ENCODE peak calls at places on chromosomes 1 and 21, in nine cellular contexts. D is GM23248, C is fibroblast of lung, B is endothelial cell of umbilical vein, Y is K562, G is OCI-LY7, H is SK-N-SH, I is PC-3, A is GM23338. T is an unnamed sample.

GRCh38 chr1:9289724-9290493 is 2.8 kb upstream of the SPSB1 start:
- DNase-seq in D (peak; percentile 94), C (peak; percentile 86), B (no peak), Y (no peak), G (no peak), H (no peak), I (peak; percentile 81), A (no peak), T (peak; percentile 71)

GRCh38 chr21:38291875-38292274 is 35.1 kb downstream of the KCNJ15 start:
- DNase-seq in D (no peak), C (peak; percentile 60), B (no peak), Y (no peak), G (no peak), H (no peak), I (no peak), A (no peak), T (no peak)

GRCh38 chr1:27153549-27153886 is 1.4 kb downstream of the SLC9A1 start:
- DNase-seq in D (peak; percentile 54), C (no peak), B (no peak), Y (peak; percentile 7), G (peak; percentile 41), H (no peak), I (no peak), A (no peak), T (no peak)

GRCh38 chr1:154961497-154962237 is at the start of gene PYGO2:
- DNase-seq in D (peak; percentile 87), C (peak; percentile 80), B (peak; percentile 81), Y (peak; percentile 93), G (peak; percentile 88), H (peak; percentile 93), I (peak; percentile 80), A (peak; percentile 89), T (peak; percentile 88)

GRCh38 chr1:86704456-86704971 is at the start of gene SH3GLB1:
- DNase-seq in D (peak; percentile 95), C (peak; percentile 84), B (peak; percentile 91), Y (peak; percentile 83), G (peak; percentile 93), H (peak; percentile 91), I (peak; percentile 87), A (peak; percentile 91), T (peak; percentile 95)

GRCh38 chr1:184270556-184270955 is 116.3 kb upstream of the C1orf21 start:
- DNase-seq in D (peak; percentile 5), C (peak; percentile 52), B (no peak), Y (no peak), G (no peak), H (no peak), I (no peak), A (peak; percentile 69), T (no peak)

GRCh38 chr1:109643385-109644230 is 12.3 kb upstream of the GSTM4 start:
- DNase-seq in D (peak; percentile 81), C (peak; percentile 62), B (peak; percentile 63), Y (peak; percentile 84), G (peak; percentile 85), H (peak; percentile 49), I (peak; percentile 86), A (peak; percentile 96), T (peak; percentile 90)

GRCh38 chr21:35976481-35976880 is 83.8 kb downstream of the SETD4 start:
- DNase-seq in D (no peak), C (no peak), B (no peak), Y (no peak), G (no peak), H (no peak), I (no peak), A (no peak), T (no peak)

GRCh38 chr1:161928056-161928455 is 95.6 kb downstream of the OLFML2B start:
- DNase-seq in D (no peak), C (no peak), B (no peak), Y (no peak), G (no peak), H (no peak), I (peak; percentile 15), A (no peak), T (no peak)

GRCh38 chr1:230509281-230509977 is 83.3 kb upstream of the PGBD5 start:
- DNase-seq in D (peak; percentile 88), C (peak; percentile 97), B (no peak), Y (no peak), G (peak; percentile 11), H (no peak), I (no peak), A (no peak), T (peak; percentile 30)

GRCh38 chr1:71307451-71307850 is 226.6 kb upstream of the ZRANB2 start:
- DNase-seq in D (peak; percentile 88), C (peak; percentile 49), B (peak; percentile 42), Y (no peak), G (peak; percentile 0), H (peak; percentile 7), I (peak; percentile 5), A (peak; percentile 14), T (no peak)

GRCh38 chr21:33264561-33264960 is 1.6 kb upstream of the IL10RB start:
- DNase-seq in D (no peak), C (no peak), B (no peak), Y (no peak), G (no peak), H (no peak), I (no peak), A (peak; percentile 17), T (no peak)

GRCh38 chr1:152185544-152186391 is 26.7 kb upstream of the RPTN start:
- DNase-seq in D (peak; percentile 85), C (peak; percentile 61), B (peak; percentile 49), Y (peak; percentile 58), G (peak; percentile 58), H (peak; percentile 57), I (peak; percentile 81), A (peak; percentile 81), T (peak; percentile 60)

GRCh38 chr1:44401256-44402228 is 3.5 kb upstream of the RNF220 start:
- DNase-seq in D (no peak), C (no peak), B (peak; percentile 79), Y (no peak), G (no peak), H (no peak), I (no peak), A (no peak), T (no peak)

GRCh38 chr1:210786546-210786945 is 347.4 kb downstream of the KCNH1 start:
- DNase-seq in D (no peak), C (no peak), B (no peak), Y (no peak), G (no peak), H (no peak), I (no peak), A (no peak), T (no peak)

GRCh38 chr1:43293896-43294760 is 6.7 kb upstream of the TIE1 start:
- DNase-seq in D (peak; percentile 72), C (peak; percentile 78), B (peak; percentile 82), Y (no peak), G (no peak), H (no peak), I (peak; percentile 58), A (no peak), T (no peak)

GRCh38 chr1:23521588-23521987 is 9.4 kb downstream of the E2F2 start:
- DNase-seq in D (no peak), C (no peak), B (no peak), Y (peak; percentile 67), G (peak; percentile 46), H (peak; percentile 64), I (no peak), A (peak; percentile 53), T (no peak)

GRCh38 chr1:11977625-11978024 is 2.6 kb upstream of the MFN2 start:
- DNase-seq in D (peak; percentile 82), C (no peak), B (no peak), Y (no peak), G (no peak), H (peak; percentile 78), I (no peak), A (no peak), T (no peak)

GRCh38 chr1:38071530-38072266 is 25.1 kb upstream of the POU3F1 start:
- DNase-seq in D (peak; percentile 63), C (peak; percentile 27), B (peak; percentile 28), Y (peak; percentile 45), G (peak; percentile 28), H (peak; percentile 56), I (peak; percentile 38), A (peak; percentile 66), T (peak; percentile 37)

GRCh38 chr1:156571959-156572662 is at the start of gene IQGAP3:
- DNase-seq in D (peak; percentile 92), C (peak; percentile 72), B (peak; percentile 73), Y (peak; percentile 86), G (peak; percentile 76), H (peak; percentile 94), I (peak; percentile 94), A (peak; percentile 96), T (peak; percentile 95)

DNA sequence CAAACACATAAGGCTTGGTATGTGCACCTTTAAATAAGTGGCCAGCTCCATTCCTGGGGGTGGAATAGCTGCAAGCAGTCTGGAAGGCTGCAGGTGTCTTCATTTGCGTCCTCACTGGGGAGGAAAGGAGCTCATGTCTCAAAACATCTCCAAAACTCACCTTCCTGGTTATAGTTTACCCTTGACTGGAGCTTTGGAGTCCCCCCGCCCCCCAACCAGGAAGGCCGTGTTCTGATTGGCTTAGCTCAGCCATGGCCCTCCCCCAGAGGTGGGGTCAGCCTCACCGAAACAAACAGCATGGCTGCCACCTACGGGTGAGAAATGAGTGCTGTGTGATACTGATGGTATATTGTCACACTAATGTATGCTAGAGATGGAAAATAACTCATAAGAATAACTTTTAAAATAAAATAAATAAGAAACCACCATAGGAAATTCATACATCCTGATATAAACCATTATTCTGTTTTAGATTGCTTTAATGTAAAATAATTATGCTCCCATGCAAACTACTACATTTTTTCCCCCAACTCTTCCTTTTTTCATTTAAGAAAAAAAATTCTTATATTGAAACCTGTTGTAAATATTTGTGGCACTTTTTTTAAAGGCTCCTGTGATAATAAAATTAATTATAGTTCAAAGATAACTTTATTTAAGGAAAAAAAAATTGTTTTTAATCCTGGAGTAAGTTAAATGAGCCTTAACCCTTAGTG is 90.8 kb downstream of the ZP4 start:
- DNase-seq in D (peak; percentile 20), C (no peak), B (no peak), Y (peak; percentile 86), G (peak; percentile 80), H (peak; percentile 91), I (peak; percentile 78), A (peak; percentile 90), T (peak; percentile 72)
- H2AFZ ChIP-seq in D (no peak overlapping the region), C (no peak overlapping the region), B (no peak overlapping the region), Y (no peak overlapping the region), G (peak overlapping the region; percentile 78), H (peak overlapping the region; percentile 93), I (peak overlapping the region; percentile 23), A (no peak overlapping the region), T (no peak overlapping the region)

GRCh38 chr1:92961896-92962752 is 862 bp upstream of the DIPK1A start:
- DNase-seq in D (peak; percentile 81), C (peak; percentile 80), B (peak; percentile 9), Y (no peak), G (peak; percentile 93), H (peak; percentile 25), I (peak; percentile 49), A (peak; percentile 78), T (peak; percentile 43)
- H2AFZ ChIP-seq in D (peak overlapping the region; percentile 67), C (peak overlapping the region; percentile 85), B (peak overlapping the region; percentile 98), Y (peak overlapping the region; percentile 96), G (peak overlapping the region; percentile 25), H (peak overlapping the region; percentile 99), I (peak overlapping the region; percentile 94), A (peak overlapping the region; percentile 69), T (peak overlapping the region; percentile 98)

GRCh38 chr1:59967141-59967697 is 40.6 kb upstream of the CYP2J2 start:
- DNase-seq in D (peak; percentile 36), C (peak; percentile 73), B (peak; percentile 51), Y (peak; percentile 43), G (no peak), H (peak; percentile 32), I (peak; percentile 33), A (no peak), T (peak; percentile 52)
- H2AFZ ChIP-seq in D (no peak overlapping the region), C (no peak overlapping the region), B (no peak overlapping the region), Y (no peak overlapping the region), G (no peak overlapping the region), H (peak overlapping the region; percentile 57), I (no peak overlapping the region), A (peak overlapping the region; percentile 60), T (no peak overlapping the region)

GRCh38 chr1:232367293-232367692 is 262.6 kb downstream of the SIPA1L2 start:
- DNase-seq in D (no peak), C (peak; percentile 20), B (no peak), Y (no peak), G (no peak), H (no peak), I (peak; percentile 43), A (peak; percentile 45), T (peak; percentile 50)
- H2AFZ ChIP-seq in D (no peak overlapping the region), C (no peak overlapping the region), B (no peak overlapping the region), Y (no peak overlapping the region), G (no peak overlapping the region), H (no peak overlapping the region), I (no peak overlapping the region), A (peak overlapping the region; percentile 0), T (no peak overlapping the region)